ENCODE peak calls at places on chromosome 12, in ten cellular contexts. R is esophagus squamous epithelium, S is A549, T is fibroblast of lung, Q is vagina, B is transverse colon, D is neural progenitor cell, A is mammary epithelial cell, H is H9, E is left ventricle myocardium inferior. J is an unnamed sample. For H3K9me3, the result is how much of the 10 kb centered on the place peaks cover.

GRCh38 chr12:53052419-53053222 is 2.8 kb downstream of the TNS2 start:
- DNase-seq in H (no peak), T (peak), A (peak), B (peak), R (no peak), Q (peak), E (peak), S (peak), D (no peak), J (peak)

GRCh38 chr12:95642583-95642982 is 91.3 kb upstream of the USP44 start:
- DNase-seq in T (no peak), E (no peak), H (no peak), D (no peak), A (no peak), S (peak), R (no peak), Q (no peak), B (no peak), J (no peak)

GRCh38 chr12:104668274-104668718 is 211.5 kb downstream of the CHST11 start:
- DNase-seq in A (no peak), E (peak), B (peak), Q (no peak), S (no peak), T (peak), R (no peak), D (no peak), H (no peak), J (no peak)

GRCh38 chr12:96902076-96902475 is 5.0 kb upstream of the NEDD1 start:
- DNase-seq in E (no peak), A (no peak), D (no peak), S (peak), B (no peak), Q (no peak), R (no peak), H (no peak), T (no peak), J (no peak)

GRCh38 chr12:69608114-69608513 is 2.6 kb downstream of the LRRC10 start:
- DNase-seq in D (no peak), R (no peak), H (no peak), Q (no peak), S (no peak), A (no peak), T (no peak), E (no peak), B (no peak), J (no peak)

GRCh38 chr12:116615141-116615861 is 56.1 kb downstream of the MAP1LC3B2 start:
- DNase-seq in B (no peak), R (no peak), A (no peak), Q (no peak), E (no peak), D (peak), T (no peak), H (no peak), S (no peak), J (no peak)

GRCh38 chr12:64184216-64184615 is 37.9 kb downstream of the KICS2 start:
- DNase-seq in S (no peak), R (no peak), B (no peak), H (no peak), D (no peak), Q (no peak), E (no peak), A (no peak), T (no peak), J (no peak)

GRCh38 chr12:122182887-122183587 is at the start of gene LRRC43:
- DNase-seq in T (no peak), B (peak), S (no peak), H (peak), A (peak), R (no peak), Q (no peak), D (peak), E (no peak), J (peak)

GRCh38 chr12:122336015-122336946 is 70.0 kb upstream of the VPS33A start:
- DNase-seq in E (no peak), D (peak), R (no peak), B (peak), S (peak), H (no peak), A (no peak), T (peak), Q (no peak), J (peak)

GRCh38 chr12:56487448-56488040 is 417 bp downstream of the GLS2 start:
- DNase-seq in R (no peak), A (peak), Q (no peak), B (peak), S (no peak), T (no peak), H (peak), D (peak), E (no peak), J (peak)

GRCh38 chr12:124827588-124828184 is 36.0 kb downstream of the SCARB1 start:
- DNase-seq in A (no peak), H (no peak), R (no peak), D (no peak), E (no peak), S (peak), B (peak), Q (no peak), T (no peak), J (peak)

GRCh38 chr12:5498081-5498480 is 66.2 kb downstream of the NTF3 start:
- DNase-seq in Q (no peak), B (no peak), T (no peak), E (no peak), S (no peak), D (no peak), A (no peak), H (no peak), R (no peak), J (no peak)

GRCh38 chr12:16670456-16671050 is 64.6 kb upstream of the LMO3 start:
- DNase-seq in Q (no peak), E (no peak), H (no peak), B (no peak), R (no peak), A (peak), S (no peak), D (no peak), T (no peak), J (no peak)

GRCh38 chr12:52221912-52222457 is 11.1 kb upstream of the KRT7 start:
- DNase-seq in D (peak), E (peak), H (peak), R (no peak), S (peak), B (peak), Q (no peak), A (peak), T (no peak), J (no peak)

GRCh38 chr12:34126239-34126641 is 103.9 kb downstream of the ALG10 start:
- DNase-seq in T (no peak), A (no peak), H (no peak), D (no peak), S (no peak), R (no peak), E (no peak), Q (no peak), B (no peak), J (no peak)

GRCh38 chr12:34605510-34605887 is 583.2 kb downstream of the ALG10 start:
- DNase-seq in S (no peak), E (no peak), T (no peak), Q (no peak), B (no peak), H (no peak), A (no peak), D (no peak), R (no peak), J (peak)

GRCh38 chr12:33423706-33424105 is 15.9 kb downstream of the SYT10 start:
- DNase-seq in S (no peak), T (no peak), D (no peak), R (no peak), Q (no peak), B (no peak), E (no peak), H (no peak), A (no peak), J (no peak)

GRCh38 chr12:131865196-131865875 is 29.1 kb upstream of the ULK1 start:
- DNase-seq in T (no peak), E (no peak), H (no peak), B (no peak), A (peak), R (no peak), S (peak), Q (no peak), D (no peak), J (no peak)

GRCh38 chr12:104686196-104686595 is 229.4 kb downstream of the CHST11 start:
- DNase-seq in R (no peak), Q (no peak), S (no peak), T (no peak), A (peak), H (no peak), B (no peak), D (no peak), E (no peak), J (no peak)

GRCh38 chr12:76455582-76456345 is 103.8 kb downstream of the OSBPL8 start:
- DNase-seq in B (no peak), T (peak), R (no peak), A (peak), E (no peak), S (peak), D (peak), Q (no peak), H (no peak), J (peak)

GRCh38 chr12:68932701-68933563 is at the start of gene CPM:
- DNase-seq in E (peak), S (peak), D (peak), T (peak), R (no peak), A (peak), Q (no peak), H (peak), B (peak), J (peak)

GRCh38 chr12:124727922-124728321 is 135.7 kb downstream of the SCARB1 start:
- DNase-seq in R (no peak), A (no peak), T (no peak), H (no peak), E (no peak), D (no peak), Q (no peak), S (peak), B (no peak), J (no peak)

GRCh38 chr12:12791756-12792346 is 6.4 kb downstream of the APOLD1 start:
- DNase-seq in B (no peak), A (no peak), T (no peak), D (no peak), Q (peak), H (no peak), R (no peak), S (peak), E (peak), J (no peak)

GRCh38 chr12:115569694-115570093 is 707.8 kb downstream of the MED13L start:
- DNase-seq in H (no peak), T (no peak), D (peak), Q (no peak), B (no peak), E (no peak), R (no peak), A (no peak), S (peak), J (no peak)

GRCh38 chr12:109731806-109732205 is 18.2 kb downstream of the FAM222A start:
- DNase-seq in R (no peak), Q (no peak), H (no peak), E (peak), T (no peak), D (no peak), A (no peak), B (peak), S (no peak), J (peak)

GRCh38 chr12:21825924-21826548 is 51.5 kb upstream of the KCNJ8 start:
- DNase-seq in R (no peak), T (no peak), H (no peak), D (no peak), E (no peak), Q (no peak), A (no peak), B (no peak), S (no peak), J (no peak)

GRCh38 chr12:107681836-107682820 is 3.5 kb upstream of the PWP1 start:
- DNase-seq in A (no peak), E (no peak), D (no peak), B (no peak), R (no peak), Q (no peak), T (no peak), S (no peak), H (no peak), J (no peak)
- TF ChIP-seq CTCF in A (no peak), E (no peak), D (no peak), B (no peak), R (no peak), Q (no peak), T (no peak), S (no peak), H (no peak), J (no peak)

DNA sequence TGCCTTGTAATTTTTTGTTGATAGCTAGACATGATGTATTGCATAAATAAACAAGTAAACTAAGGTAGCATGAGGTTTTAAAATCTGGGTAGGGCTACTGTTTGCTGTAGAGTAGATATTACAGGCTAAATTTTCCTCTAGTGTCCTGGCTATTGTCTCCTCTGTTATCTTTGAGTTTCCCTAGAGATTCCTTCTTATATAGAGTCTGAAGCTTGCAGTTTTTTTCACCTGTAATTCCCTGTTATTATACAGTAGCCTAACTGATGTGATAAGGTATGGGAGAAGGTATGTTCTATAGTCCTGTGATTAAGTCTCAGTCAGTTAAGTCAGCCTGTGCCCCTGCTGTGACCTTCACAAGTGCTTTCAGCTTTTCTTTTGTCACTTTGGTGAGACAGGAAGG is 9.5 kb downstream of the ETFBKMT start:
- DNase-seq in D (no peak), B (no peak), T (no peak), S (no peak), E (no peak), R (no peak), H (no peak), A (no peak), Q (no peak), J (no peak)
- H3K9me3 ChIP-seq in D (under half), B (under half), T (under half), S (under half), E (under half), R (under half), H (under half), A (under half), Q (under half), J (under half)

GRCh38 chr12:82361461-82361915 is 3.2 kb downstream of the METTL25 start:
- DNase-seq in Q (no peak), T (no peak), B (no peak), A (no peak), R (no peak), H (peak), E (no peak), S (no peak), D (no peak), J (no peak)

GRCh38 chr12:82357340-82357739 is 847 bp downstream of the CCDC59 start:
- DNase-seq in H (no peak), D (no peak), Q (no peak), R (no peak), A (no peak), B (no peak), E (no peak), S (no peak), T (no peak), J (no peak)

GRCh38 chr12:82358200-82359114 is at the start of the genes CCDC59 and METTL25:
- DNase-seq in Q (peak), R (peak), H (peak), D (peak), S (peak), E (peak), A (peak), T (peak), B (peak), J (peak)

GRCh38 chr12:82357845-82358199 is 365 bp downstream of the CCDC59 start:
- DNase-seq in R (no peak), T (no peak), A (no peak), H (no peak), Q (no peak), E (no peak), D (no peak), B (no peak), S (peak), J (no peak)

DNA sequence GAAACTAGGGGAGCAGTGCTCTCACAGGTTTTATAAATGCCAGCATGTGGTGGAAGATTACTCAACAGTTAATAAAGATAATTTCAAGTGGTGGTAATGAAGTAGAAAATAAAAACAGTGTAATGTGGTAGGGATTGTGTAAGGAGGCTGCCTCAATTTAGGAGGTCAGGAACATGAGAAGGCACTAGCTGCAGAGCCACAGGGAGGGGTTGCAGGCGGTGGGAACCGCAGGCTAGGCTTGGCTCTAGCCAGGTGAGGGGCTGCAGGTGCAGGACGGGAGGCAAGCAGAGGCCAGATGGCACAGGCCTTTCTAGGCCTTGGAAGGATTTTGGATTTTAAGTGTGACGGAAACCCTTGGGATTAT is 768 bp downstream of the METTL25 start:
- DNase-seq in T (peak), A (no peak), H (peak), D (peak), S (no peak), Q (no peak), R (no peak), B (no peak), E (no peak), J (no peak)
- H3K27ac ChIP-seq in T (peak), A (peak), H (no peak), D (no peak), S (peak), Q (peak), R (peak), B (peak), E (peak), J (peak)

DNA sequence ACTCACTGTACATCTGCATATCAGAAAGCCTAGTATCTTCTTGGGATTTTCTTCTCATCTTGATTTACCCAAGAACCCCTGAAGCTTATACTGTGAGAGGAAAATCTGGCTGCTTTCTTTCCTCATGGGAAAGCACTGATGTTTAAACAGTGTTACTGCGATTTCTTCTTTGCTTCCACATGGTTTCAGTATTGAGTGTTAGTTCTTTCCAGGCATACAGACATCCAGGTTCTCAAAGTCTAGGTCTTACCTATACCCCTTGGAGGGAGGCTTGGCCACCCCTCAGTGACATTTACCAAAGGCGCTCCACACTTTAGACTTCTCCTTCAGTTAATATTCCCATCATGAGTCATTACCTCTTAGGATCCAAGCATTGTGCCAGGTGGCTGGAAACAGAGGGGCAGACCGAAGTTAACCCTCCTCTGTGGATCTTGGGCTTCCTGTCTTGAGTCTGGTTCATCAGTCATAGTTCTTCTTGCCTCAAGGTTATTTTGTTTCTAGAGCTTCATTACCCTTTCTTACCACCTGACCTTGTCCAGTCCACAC is 79.1 kb downstream of the TMEM117 start:
- DNase-seq in A (no peak), Q (no peak), S (peak), H (no peak), T (peak), D (peak), B (no peak), E (no peak), R (no peak), J (no peak)
- TF ChIP-seq CTCF in A (peak), Q (no peak), S (peak), H (peak), T (peak), D (peak), B (no peak), E (peak), R (no peak), J (no peak)

GRCh38 chr12:94426049-94426448 is 33.6 kb downstream of the CEP83 start:
- DNase-seq in D (peak), Q (no peak), S (no peak), H (no peak), E (no peak), B (no peak), R (no peak), T (no peak), A (no peak), J (no peak)
- H3K9me3 ChIP-seq in D (under half), Q (under half), S (half or more), H (under half), E (under half), B (under half), R (under half), T (under half), A (under half), J (under half)